ENCODE peak calls at places on chromosome 13, in nine cellular contexts. One of them, this sample, is unnamed.

GRCh38 chr13:51729853-51730553 is 74.0 kb downstream of the DHRS12 start:
- DNase-seq in neural progenitor cell: no peak
- DNase-seq in mucosa of descending colon: no peak
- DNase-seq in stomach: no peak
- DNase-seq in transverse colon: peak; percentile 19
- DNase-seq in aorta: peak; percentile 86
- DNase-seq in bronchial epithelial cell: peak; percentile 79
- DNase-seq in IMR-90: peak; percentile 90
- DNase-seq in left ventricle myocardium inferior: no peak
- DNase-seq in this sample: peak; percentile 62

GRCh38 chr13:25300861-25301346 is 521 bp upstream of the NUP58 start:
- DNase-seq in neural progenitor cell: peak; percentile 5
- DNase-seq in mucosa of descending colon: peak; percentile 61
- DNase-seq in stomach: no peak
- DNase-seq in transverse colon: peak; percentile 16
- DNase-seq in aorta: peak; percentile 76
- DNase-seq in bronchial epithelial cell: no peak
- DNase-seq in IMR-90: no peak
- DNase-seq in left ventricle myocardium inferior: peak; percentile 24
- DNase-seq in this sample: peak; percentile 11

GRCh38 chr13:52850396-52851152 is 2.1 kb upstream of the PCDH8 start:
- DNase-seq in neural progenitor cell: peak; percentile 93
- DNase-seq in mucosa of descending colon: peak; percentile 82
- DNase-seq in stomach: peak; percentile 63
- DNase-seq in transverse colon: peak; percentile 73
- DNase-seq in aorta: peak; percentile 92
- DNase-seq in bronchial epithelial cell: peak; percentile 21
- DNase-seq in IMR-90: peak; percentile 7
- DNase-seq in left ventricle myocardium inferior: peak; percentile 72
- DNase-seq in this sample: peak; percentile 77

GRCh38 chr13:67726979-67727378 is 496.8 kb upstream of the PCDH9 start:
- DNase-seq in neural progenitor cell: no peak
- DNase-seq in mucosa of descending colon: peak; percentile 51
- DNase-seq in stomach: no peak
- DNase-seq in transverse colon: peak; percentile 67
- DNase-seq in aorta: no peak
- DNase-seq in bronchial epithelial cell: no peak
- DNase-seq in IMR-90: no peak
- DNase-seq in left ventricle myocardium inferior: no peak
- DNase-seq in this sample: no peak

GRCh38 chr13:110390572-110390971 is 83.5 kb downstream of the COL4A2 start:
- DNase-seq in neural progenitor cell: no peak
- DNase-seq in mucosa of descending colon: no peak
- DNase-seq in stomach: no peak
- DNase-seq in transverse colon: no peak
- DNase-seq in aorta: no peak
- DNase-seq in bronchial epithelial cell: peak; percentile 88
- DNase-seq in IMR-90: peak; percentile 97
- DNase-seq in left ventricle myocardium inferior: no peak
- DNase-seq in this sample: no peak

GRCh38 chr13:30422056-30422914 is at the start of gene UBE2L5:
- DNase-seq in neural progenitor cell: peak; percentile 92
- DNase-seq in mucosa of descending colon: peak; percentile 86
- DNase-seq in stomach: peak; percentile 82
- DNase-seq in transverse colon: peak; percentile 79
- DNase-seq in aorta: peak; percentile 92
- DNase-seq in bronchial epithelial cell: peak; percentile 65
- DNase-seq in IMR-90: peak; percentile 74
- DNase-seq in left ventricle myocardium inferior: peak; percentile 82
- DNase-seq in this sample: peak; percentile 89

GRCh38 chr13:38210928-38211596 is 138.6 kb upstream of the UFM1 start:
- DNase-seq in neural progenitor cell: no peak
- DNase-seq in mucosa of descending colon: no peak
- DNase-seq in stomach: no peak
- DNase-seq in transverse colon: no peak
- DNase-seq in aorta: no peak
- DNase-seq in bronchial epithelial cell: no peak
- DNase-seq in IMR-90: no peak
- DNase-seq in left ventricle myocardium inferior: no peak
- DNase-seq in this sample: no peak

GRCh38 chr13:53398051-53398450 is 369.4 kb downstream of the OLFM4 start:
- DNase-seq in neural progenitor cell: no peak
- DNase-seq in mucosa of descending colon: no peak
- DNase-seq in stomach: no peak
- DNase-seq in transverse colon: no peak
- DNase-seq in aorta: no peak
- DNase-seq in bronchial epithelial cell: no peak
- DNase-seq in IMR-90: no peak
- DNase-seq in left ventricle myocardium inferior: no peak
- DNase-seq in this sample: no peak

GRCh38 chr13:106987435-106987800 is 419.5 kb upstream of the ARGLU1 start:
- DNase-seq in neural progenitor cell: no peak
- DNase-seq in mucosa of descending colon: no peak
- DNase-seq in stomach: no peak
- DNase-seq in transverse colon: no peak
- DNase-seq in aorta: no peak
- DNase-seq in bronchial epithelial cell: no peak
- DNase-seq in IMR-90: no peak
- DNase-seq in left ventricle myocardium inferior: peak; percentile 25
- DNase-seq in this sample: peak; percentile 71

GRCh38 chr13:22074403-22074802 is 403.5 kb downstream of the FGF9 start:
- DNase-seq in neural progenitor cell: no peak
- DNase-seq in mucosa of descending colon: no peak
- DNase-seq in stomach: no peak
- DNase-seq in transverse colon: no peak
- DNase-seq in aorta: no peak
- DNase-seq in bronchial epithelial cell: no peak
- DNase-seq in IMR-90: no peak
- DNase-seq in left ventricle myocardium inferior: no peak
- DNase-seq in this sample: no peak

GRCh38 chr13:111423168-111423785 is 102.8 kb downstream of the TEX29 start:
- DNase-seq in neural progenitor cell: no peak
- DNase-seq in mucosa of descending colon: no peak
- DNase-seq in stomach: no peak
- DNase-seq in transverse colon: no peak
- DNase-seq in aorta: no peak
- DNase-seq in bronchial epithelial cell: no peak
- DNase-seq in IMR-90: no peak
- DNase-seq in left ventricle myocardium inferior: no peak
- DNase-seq in this sample: no peak

GRCh38 chr13:33017410-33017929 is 1.2 kb downstream of the KL start:
- DNase-seq in neural progenitor cell: peak; percentile 54
- DNase-seq in mucosa of descending colon: peak; percentile 54
- DNase-seq in stomach: peak; percentile 59
- DNase-seq in transverse colon: peak; percentile 44
- DNase-seq in aorta: no peak
- DNase-seq in bronchial epithelial cell: peak; percentile 75
- DNase-seq in IMR-90: peak; percentile 6
- DNase-seq in left ventricle myocardium inferior: peak; percentile 48
- DNase-seq in this sample: no peak

GRCh38 chr13:98157188-98157587 is 14.3 kb downstream of the FARP1 start:
- DNase-seq in neural progenitor cell: no peak
- DNase-seq in mucosa of descending colon: no peak
- DNase-seq in stomach: no peak
- DNase-seq in transverse colon: no peak
- DNase-seq in aorta: no peak
- DNase-seq in bronchial epithelial cell: no peak
- DNase-seq in IMR-90: peak; percentile 40
- DNase-seq in left ventricle myocardium inferior: no peak
- DNase-seq in this sample: no peak

GRCh38 chr13:49629947-49630346 is 1.6 kb downstream of the ARL11 start:
- DNase-seq in neural progenitor cell: no peak
- DNase-seq in mucosa of descending colon: no peak
- DNase-seq in stomach: no peak
- DNase-seq in transverse colon: no peak
- DNase-seq in aorta: no peak
- DNase-seq in bronchial epithelial cell: peak; percentile 19
- DNase-seq in IMR-90: peak; percentile 25
- DNase-seq in left ventricle myocardium inferior: no peak
- DNase-seq in this sample: no peak
- H3K36me3 ChIP-seq in neural progenitor cell: no peaks in the 10 kb centered on the region
- H3K36me3 ChIP-seq in mucosa of descending colon: no peaks in the 10 kb centered on the region
- H3K36me3 ChIP-seq in stomach: no peaks in the 10 kb centered on the region
- H3K36me3 ChIP-seq in transverse colon: no peaks in the 10 kb centered on the region
- H3K36me3 ChIP-seq in aorta: no peaks in the 10 kb centered on the region
- H3K36me3 ChIP-seq in bronchial epithelial cell: no peaks in the 10 kb centered on the region
- H3K36me3 ChIP-seq in IMR-90: no peaks in the 10 kb centered on the region
- H3K36me3 ChIP-seq in left ventricle myocardium inferior: no peaks in the 10 kb centered on the region
- H3K36me3 ChIP-seq in this sample: no peaks in the 10 kb centered on the region

DNA sequence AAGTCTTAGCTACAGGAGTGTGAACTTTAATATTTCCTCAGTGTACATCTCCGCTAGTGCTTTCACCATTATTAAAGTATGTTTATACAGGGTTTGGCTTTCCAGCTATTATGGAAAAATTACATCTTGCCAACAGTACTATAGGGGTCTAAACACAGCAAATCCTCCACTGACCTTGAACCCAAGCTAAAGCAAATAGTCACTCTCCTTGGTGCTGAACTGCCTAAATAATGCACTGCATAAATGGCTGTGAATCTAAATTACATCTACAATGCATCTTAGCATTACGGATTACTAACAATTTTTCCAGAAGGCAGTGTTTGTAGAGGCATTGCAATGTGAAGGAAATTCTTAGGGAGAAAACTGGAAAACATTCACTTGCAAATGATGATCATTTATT is 42.1 kb downstream of the ENOX1 start:
- DNase-seq in neural progenitor cell: no peak
- DNase-seq in mucosa of descending colon: no peak
- DNase-seq in stomach: no peak
- DNase-seq in transverse colon: no peak
- DNase-seq in aorta: no peak
- DNase-seq in bronchial epithelial cell: no peak
- DNase-seq in IMR-90: peak; percentile 4
- DNase-seq in left ventricle myocardium inferior: no peak
- DNase-seq in this sample: no peak
- H3K36me3 ChIP-seq in neural progenitor cell: no peaks in the 10 kb centered on the region
- H3K36me3 ChIP-seq in mucosa of descending colon: no peaks in the 10 kb centered on the region
- H3K36me3 ChIP-seq in stomach: no peaks in the 10 kb centered on the region
- H3K36me3 ChIP-seq in transverse colon: no peaks in the 10 kb centered on the region
- H3K36me3 ChIP-seq in aorta: no peaks in the 10 kb centered on the region
- H3K36me3 ChIP-seq in bronchial epithelial cell: no peaks in the 10 kb centered on the region
- H3K36me3 ChIP-seq in IMR-90: no peaks in the 10 kb centered on the region
- H3K36me3 ChIP-seq in left ventricle myocardium inferior: no peaks in the 10 kb centered on the region
- H3K36me3 ChIP-seq in this sample: no peaks in the 10 kb centered on the region

GRCh38 chr13:113634279-113635047 is 23.5 kb downstream of the ATP4B start:
- DNase-seq in neural progenitor cell: no peak
- DNase-seq in mucosa of descending colon: no peak
- DNase-seq in stomach: no peak
- DNase-seq in transverse colon: no peak
- DNase-seq in aorta: no peak
- DNase-seq in bronchial epithelial cell: no peak
- DNase-seq in IMR-90: no peak
- DNase-seq in left ventricle myocardium inferior: peak; percentile 0
- DNase-seq in this sample: no peak

GRCh38 chr13:113636266-113636963 is 21.6 kb downstream of the ATP4B start:
- DNase-seq in neural progenitor cell: no peak
- DNase-seq in mucosa of descending colon: peak; percentile 12
- DNase-seq in stomach: no peak
- DNase-seq in transverse colon: no peak
- DNase-seq in aorta: peak; percentile 41
- DNase-seq in bronchial epithelial cell: no peak
- DNase-seq in IMR-90: no peak
- DNase-seq in left ventricle myocardium inferior: peak; percentile 1
- DNase-seq in this sample: no peak

GRCh38 chr13:113637262-113638160 is 20.5 kb downstream of the ATP4B start:
- DNase-seq in neural progenitor cell: no peak
- DNase-seq in mucosa of descending colon: peak; percentile 9
- DNase-seq in stomach: no peak
- DNase-seq in transverse colon: peak; percentile 4
- DNase-seq in aorta: peak; percentile 57
- DNase-seq in bronchial epithelial cell: no peak
- DNase-seq in IMR-90: no peak
- DNase-seq in left ventricle myocardium inferior: peak; percentile 10
- DNase-seq in this sample: no peak

GRCh38 chr13:113635048-113635420 is 23.0 kb downstream of the ATP4B start:
- DNase-seq in neural progenitor cell: no peak
- DNase-seq in mucosa of descending colon: no peak
- DNase-seq in stomach: no peak
- DNase-seq in transverse colon: no peak
- DNase-seq in aorta: peak; percentile 68
- DNase-seq in bronchial epithelial cell: no peak
- DNase-seq in IMR-90: no peak
- DNase-seq in left ventricle myocardium inferior: peak; percentile 8
- DNase-seq in this sample: no peak

GRCh38 chr13:113635709-113636108 is 22.3 kb downstream of the ATP4B start:
- DNase-seq in neural progenitor cell: no peak
- DNase-seq in mucosa of descending colon: peak; percentile 4
- DNase-seq in stomach: no peak
- DNase-seq in transverse colon: no peak
- DNase-seq in aorta: peak; percentile 70
- DNase-seq in bronchial epithelial cell: no peak
- DNase-seq in IMR-90: no peak
- DNase-seq in left ventricle myocardium inferior: peak; percentile 10
- DNase-seq in this sample: no peak
- H3K36me3 ChIP-seq in neural progenitor cell: peaks cover 5% of the 10 kb centered on the region
- H3K36me3 ChIP-seq in mucosa of descending colon: peaks cover 13% of the 10 kb centered on the region
- H3K36me3 ChIP-seq in stomach: peaks cover 67% of the 10 kb centered on the region
- H3K36me3 ChIP-seq in transverse colon: peaks cover 56% of the 10 kb centered on the region
- H3K36me3 ChIP-seq in aorta: no peaks in the 10 kb centered on the region
- H3K36me3 ChIP-seq in bronchial epithelial cell: peaks cover 43% of the 10 kb centered on the region
- H3K36me3 ChIP-seq in IMR-90: peaks cover 73% of the 10 kb centered on the region
- H3K36me3 ChIP-seq in left ventricle myocardium inferior: peaks cover 96% of the 10 kb centered on the region
- H3K36me3 ChIP-seq in this sample: peaks cover 85% of the 10 kb centered on the region

GRCh38 chr13:24286624-24287023 is 22.8 kb upstream of the C1QTNF9 start:
- DNase-seq in neural progenitor cell: no peak
- DNase-seq in mucosa of descending colon: no peak
- DNase-seq in stomach: peak; percentile 17
- DNase-seq in transverse colon: no peak
- DNase-seq in aorta: peak; percentile 63
- DNase-seq in bronchial epithelial cell: no peak
- DNase-seq in IMR-90: no peak
- DNase-seq in left ventricle myocardium inferior: no peak
- DNase-seq in this sample: no peak
- H3K36me3 ChIP-seq in neural progenitor cell: no peaks in the 10 kb centered on the region
- H3K36me3 ChIP-seq in mucosa of descending colon: peaks cover 12% of the 10 kb centered on the region
- H3K36me3 ChIP-seq in stomach: peaks cover 59% of the 10 kb centered on the region
- H3K36me3 ChIP-seq in transverse colon: peaks cover 47% of the 10 kb centered on the region
- H3K36me3 ChIP-seq in aorta: no peaks in the 10 kb centered on the region
- H3K36me3 ChIP-seq in bronchial epithelial cell: no peaks in the 10 kb centered on the region
- H3K36me3 ChIP-seq in IMR-90: peaks cover 41% of the 10 kb centered on the region
- H3K36me3 ChIP-seq in left ventricle myocardium inferior: peaks cover 82% of the 10 kb centered on the region
- H3K36me3 ChIP-seq in this sample: no peaks in the 10 kb centered on the region

DNA sequence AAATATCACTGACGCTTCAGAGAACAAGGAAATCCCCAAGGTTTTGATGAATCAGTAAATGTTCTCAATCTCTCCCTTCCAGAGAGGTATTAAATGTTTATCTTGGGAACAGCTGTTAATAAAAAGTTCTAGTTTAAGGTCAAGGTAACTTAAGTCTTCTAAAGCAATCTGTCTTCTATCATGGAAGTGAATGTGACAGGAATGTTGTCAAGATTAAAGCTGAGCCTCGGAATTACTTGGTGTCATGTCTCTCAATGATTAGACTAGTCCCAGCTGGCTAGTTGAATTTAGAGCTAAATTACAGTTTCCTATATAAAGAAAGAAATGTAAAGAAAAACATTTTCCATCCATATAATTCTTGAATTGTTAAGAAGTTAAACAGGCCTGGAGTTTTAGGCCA is 23.4 kb downstream of the ESD start:
- DNase-seq in neural progenitor cell: no peak
- DNase-seq in mucosa of descending colon: no peak
- DNase-seq in stomach: no peak
- DNase-seq in transverse colon: no peak
- DNase-seq in aorta: no peak
- DNase-seq in bronchial epithelial cell: no peak
- DNase-seq in IMR-90: no peak
- DNase-seq in left ventricle myocardium inferior: no peak
- DNase-seq in this sample: no peak
- H3K36me3 ChIP-seq in neural progenitor cell: peaks cover 17% of the 10 kb centered on the region
- H3K36me3 ChIP-seq in mucosa of descending colon: no peaks in the 10 kb centered on the region
- H3K36me3 ChIP-seq in stomach: peaks cover 5% of the 10 kb centered on the region
- H3K36me3 ChIP-seq in transverse colon: peaks cover 82% of the 10 kb centered on the region
- H3K36me3 ChIP-seq in aorta: no peaks in the 10 kb centered on the region
- H3K36me3 ChIP-seq in bronchial epithelial cell: peaks cover 2% of the 10 kb centered on the region
- H3K36me3 ChIP-seq in IMR-90: peaks cover 12% of the 10 kb centered on the region
- H3K36me3 ChIP-seq in left ventricle myocardium inferior: peaks cover 90% of the 10 kb centered on the region
- H3K36me3 ChIP-seq in this sample: peaks cover 82% of the 10 kb centered on the region